ENCODE peak calls at places on chromosomes 3 and 15, in four cellular contexts. One of them, this sample, is unnamed.

GRCh38 chr15:28125673-28126651 is 26.8 kb upstream of the OCA2 start:
- DNase-seq in mesenchymal stem cell: peak
- DNase-seq in H9: no peak
- DNase-seq in H1: no peak
- DNase-seq in this sample: peak

GRCh38 chr3:180744226-180744625 is 64.9 kb upstream of the CCDC39 start:
- DNase-seq in mesenchymal stem cell: no peak
- DNase-seq in H1: no peak
- DNase-seq in H9: no peak
- DNase-seq in this sample: no peak

GRCh38 chr3:8632402-8633237 is 12.0 kb downstream of the SSUH2 start:
- DNase-seq in mesenchymal stem cell: no peak
- DNase-seq in H9: no peak
- DNase-seq in H1: no peak
- DNase-seq in this sample: no peak

GRCh38 chr3:122092460-122093165 is 37.5 kb downstream of the CD86 start:
- DNase-seq in H1: no peak
- DNase-seq in H9: peak
- DNase-seq in mesenchymal stem cell: peak
- DNase-seq in this sample: peak

GRCh38 chr3:69718832-69719231 is 20.4 kb upstream of the MITF start:
- DNase-seq in mesenchymal stem cell: no peak
- DNase-seq in H9: peak
- DNase-seq in H1: peak
- DNase-seq in this sample: no peak

GRCh38 chr3:193744048-193744821 is 151.2 kb downstream of the OPA1 start:
- DNase-seq in H9: no peak
- DNase-seq in mesenchymal stem cell: peak
- DNase-seq in H1: no peak
- DNase-seq in this sample: no peak

GRCh38 chr3:45537960-45538640 is 56.5 kb upstream of the LIMD1 start:
- DNase-seq in H1: no peak
- DNase-seq in H9: no peak
- DNase-seq in mesenchymal stem cell: no peak
- DNase-seq in this sample: peak

GRCh38 chr3:38153986-38154608 is 11.2 kb upstream of the OXSR1 start:
- DNase-seq in H9: no peak
- DNase-seq in H1: no peak
- DNase-seq in mesenchymal stem cell: peak
- DNase-seq in this sample: peak

GRCh38 chr3:107431298-107432012 is 54.2 kb downstream of the CCDC54 start:
- DNase-seq in mesenchymal stem cell: peak
- DNase-seq in H9: peak
- DNase-seq in H1: peak
- DNase-seq in this sample: peak

GRCh38 chr15:26971303-26972018 is 480 bp downstream of the GABRG3 start:
- DNase-seq in mesenchymal stem cell: no peak
- DNase-seq in H1: no peak
- DNase-seq in H9: peak
- DNase-seq in this sample: no peak

DNA sequence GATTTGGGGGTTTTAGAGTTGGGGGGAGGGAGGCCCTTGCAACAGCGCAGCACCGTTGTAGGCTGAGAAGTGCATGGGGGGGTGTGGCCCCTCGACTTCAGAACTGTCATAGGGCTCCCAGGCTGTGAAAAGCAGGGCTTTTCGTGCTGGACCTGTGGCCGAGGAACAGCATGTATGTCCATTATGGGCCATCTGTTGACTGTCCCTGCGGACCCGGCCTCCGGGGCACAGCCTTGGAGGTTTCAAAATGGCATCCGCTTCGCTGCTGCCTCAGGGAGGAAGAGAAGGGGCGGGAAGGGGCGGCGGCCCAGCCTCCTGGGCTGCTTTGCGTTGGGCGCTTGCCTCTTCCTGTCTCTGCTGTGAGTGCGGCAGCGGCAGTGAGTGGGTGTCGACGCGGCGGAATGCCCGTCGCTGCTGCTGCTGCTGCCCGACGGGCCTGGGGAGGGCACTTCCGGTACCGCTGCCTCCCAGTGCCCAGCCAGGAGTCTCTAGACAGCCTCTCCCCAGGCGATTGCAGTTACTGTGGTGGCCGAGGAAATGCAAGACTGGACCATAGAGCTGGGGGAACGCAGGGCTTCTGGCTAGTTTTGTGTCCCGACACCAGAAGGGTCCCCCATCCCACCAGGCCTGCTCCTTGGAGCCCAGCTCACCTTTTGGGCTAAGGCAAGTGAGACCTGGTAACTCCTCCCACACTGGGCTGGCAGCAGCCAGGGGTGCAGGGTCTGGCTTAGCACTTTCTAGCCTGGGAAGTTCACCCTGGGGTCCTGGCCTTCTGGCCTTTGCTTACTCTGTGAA is 1.9 kb downstream of the GNAI2 start:
- DNase-seq in H9: peak
- DNase-seq in H1: no peak
- DNase-seq in mesenchymal stem cell: peak
- DNase-seq in this sample: peak
- H4K8ac ChIP-seq in H9: no peak
- H4K8ac ChIP-seq in H1: no peak
- H4K8ac ChIP-seq in mesenchymal stem cell: peak
- H4K8ac ChIP-seq in this sample: peak

GRCh38 chr15:92881838-92882696 is 18.1 kb upstream of the CHD2 start:
- DNase-seq in mesenchymal stem cell: peak
- DNase-seq in H9: peak
- DNase-seq in H1: peak
- DNase-seq in this sample: peak

GRCh38 chr15:92882697-92883642 is 17.2 kb upstream of the CHD2 start:
- DNase-seq in mesenchymal stem cell: no peak
- DNase-seq in H9: no peak
- DNase-seq in H1: no peak
- DNase-seq in this sample: no peak

GRCh38 chr15:92879949-92880725 is 20.0 kb upstream of the CHD2 start:
- DNase-seq in mesenchymal stem cell: no peak
- DNase-seq in H9: no peak
- DNase-seq in H1: no peak
- DNase-seq in this sample: no peak

GRCh38 chr15:92880796-92881569 is 19.1 kb upstream of the CHD2 start:
- DNase-seq in H9: no peak
- DNase-seq in mesenchymal stem cell: no peak
- DNase-seq in H1: no peak
- DNase-seq in this sample: no peak

GRCh38 chr15:92881570-92881837 is 18.6 kb upstream of the CHD2 start:
- DNase-seq in H1: no peak
- DNase-seq in mesenchymal stem cell: no peak
- DNase-seq in H9: no peak
- DNase-seq in this sample: no peak
- H4K8ac ChIP-seq in H1: no peak
- H4K8ac ChIP-seq in mesenchymal stem cell: no peak
- H4K8ac ChIP-seq in H9: no peak
- H4K8ac ChIP-seq in this sample: peak

GRCh38 chr3:101512521-101513418 is at the start of gene SENP7:
- DNase-seq in H9: peak
- DNase-seq in H1: peak
- DNase-seq in mesenchymal stem cell: peak
- DNase-seq in this sample: peak
- H4K8ac ChIP-seq in H9: no peak
- H4K8ac ChIP-seq in H1: no peak
- H4K8ac ChIP-seq in mesenchymal stem cell: peak
- H4K8ac ChIP-seq in this sample: peak

DNA sequence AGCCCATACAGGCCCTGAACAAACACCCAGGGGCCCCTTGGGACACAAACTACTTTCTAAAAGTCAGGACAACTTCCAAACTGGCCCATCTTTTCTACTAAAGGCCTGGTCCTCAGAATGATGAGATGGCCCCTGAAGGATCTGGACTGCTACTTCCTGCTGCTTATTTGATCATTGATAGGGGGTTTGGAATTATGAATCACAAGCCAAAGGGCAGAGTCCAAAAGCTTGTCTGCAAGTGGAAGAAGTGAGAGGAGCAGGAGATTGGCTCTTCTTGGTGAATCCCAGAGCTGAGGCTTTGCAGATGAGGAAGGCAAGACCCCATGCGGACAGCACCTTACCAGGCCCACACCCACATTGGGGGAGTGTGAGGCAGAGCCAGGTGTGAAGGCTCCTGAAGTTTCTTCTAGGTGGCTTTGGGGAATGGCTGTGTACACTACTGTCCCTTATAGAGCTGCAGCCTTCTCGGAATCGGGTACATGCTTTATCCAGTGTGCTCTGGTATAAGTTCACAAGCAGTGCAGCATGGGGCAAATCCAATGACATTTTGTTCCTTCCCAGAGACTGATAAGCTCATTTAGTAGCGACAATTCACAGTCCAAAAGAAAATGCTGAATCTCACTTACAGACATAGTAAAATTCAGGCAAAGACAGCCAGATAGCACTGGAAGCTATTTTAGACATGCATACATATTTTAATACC is 133.1 kb downstream of the RORA start:
- DNase-seq in H9: no peak
- DNase-seq in H1: no peak
- DNase-seq in mesenchymal stem cell: no peak
- DNase-seq in this sample: no peak
- H4K8ac ChIP-seq in H9: no peak
- H4K8ac ChIP-seq in H1: no peak
- H4K8ac ChIP-seq in mesenchymal stem cell: no peak
- H4K8ac ChIP-seq in this sample: no peak

GRCh38 chr3:151085889-151086483 is 522 bp downstream of the MED12L start:
- DNase-seq in mesenchymal stem cell: peak
- DNase-seq in H1: no peak
- DNase-seq in H9: peak
- DNase-seq in this sample: no peak

GRCh38 chr3:151086484-151087456 is 1.3 kb downstream of the MED12L start:
- DNase-seq in H1: no peak
- DNase-seq in H9: peak
- DNase-seq in mesenchymal stem cell: peak
- DNase-seq in this sample: peak

GRCh38 chr3:151082880-151083838 is 2.3 kb upstream of the MED12L start:
- DNase-seq in H1: no peak
- DNase-seq in mesenchymal stem cell: no peak
- DNase-seq in H9: no peak
- DNase-seq in this sample: no peak

GRCh38 chr3:151084893-151085226 is 604 bp upstream of the MED12L start:
- DNase-seq in mesenchymal stem cell: no peak
- DNase-seq in H9: no peak
- DNase-seq in H1: no peak
- DNase-seq in this sample: no peak

DNA sequence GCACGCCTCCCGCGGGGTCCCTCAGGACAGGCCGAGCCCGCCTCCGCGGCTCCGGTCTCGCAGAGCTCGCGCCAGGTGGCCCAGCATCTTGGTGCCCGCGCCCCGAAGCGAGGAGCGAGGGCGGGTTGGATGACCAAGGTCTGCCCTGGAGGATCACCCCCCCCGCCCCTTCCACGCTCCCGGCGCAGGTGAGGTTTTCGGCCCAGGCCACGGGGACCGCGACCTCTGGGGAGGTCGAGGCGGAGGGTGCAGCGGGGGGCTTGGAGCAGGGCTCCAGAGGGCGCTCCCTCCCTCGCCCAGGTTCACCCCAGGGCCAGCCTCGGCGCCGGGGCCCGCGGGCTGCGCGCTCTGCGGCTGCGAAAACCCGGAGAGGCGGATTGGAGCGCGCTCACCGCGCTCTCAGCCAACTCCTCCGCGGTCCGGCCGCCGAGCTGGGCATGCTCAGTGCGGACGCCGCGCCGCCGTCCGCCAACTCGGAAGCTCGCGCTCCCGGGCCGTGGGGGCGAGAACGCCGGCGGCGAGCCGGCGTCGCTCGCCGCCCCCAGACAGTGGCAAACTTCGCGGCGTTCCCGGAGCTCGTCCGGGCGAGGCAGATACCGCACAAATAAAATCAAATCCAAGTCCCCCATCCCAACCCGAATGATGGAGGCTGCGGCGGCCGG is at the start of gene MED12L:
- DNase-seq in H9: peak
- DNase-seq in mesenchymal stem cell: peak
- DNase-seq in H1: no peak
- DNase-seq in this sample: peak
- H4K8ac ChIP-seq in H9: no peak
- H4K8ac ChIP-seq in mesenchymal stem cell: peak
- H4K8ac ChIP-seq in H1: peak
- H4K8ac ChIP-seq in this sample: no peak

GRCh38 chr15:75673426-75674247 is 25.9 kb downstream of the SNX33 start:
- DNase-seq in H9: no peak
- DNase-seq in H1: no peak
- DNase-seq in mesenchymal stem cell: peak
- DNase-seq in this sample: peak
- H4K8ac ChIP-seq in H9: no peak
- H4K8ac ChIP-seq in H1: no peak
- H4K8ac ChIP-seq in mesenchymal stem cell: peak
- H4K8ac ChIP-seq in this sample: peak